ENCODE peak calls at places on chromosomes 13 and 19, in nine cellular contexts. J is NCI-H2029, G is body of pancreas, C is colonic mucosa, H is cardiac fibroblast, L is NCI-H2227 treated with DMSO at 0.1 percent for 48 hours, B is choroid plexus epithelial cell, D is HEK293T, M is SJCRH30. T is an unnamed sample.

GRCh38 chr13:111336666-111337065 is 16.2 kb downstream of the TEX29 start:
- DNase-seq in G (no peak), C (no peak), L (no peak), D (no peak), M (no peak), H (peak), J (no peak), B (peak), T (peak)

GRCh38 chr13:50893211-50893852 is 16.3 kb upstream of the RNASEH2B start:
- DNase-seq in L (no peak), H (peak), J (no peak), B (peak), D (no peak), M (no peak), G (no peak), C (no peak), T (peak)

GRCh38 chr19:46351241-46352041 is 4.6 kb downstream of the PPP5C start:
- DNase-seq in G (peak), C (peak), L (no peak), M (peak), D (no peak), H (peak), J (peak), B (peak), T (peak)

GRCh38 chr13:30739646-30740642 is 4.6 kb downstream of the ALOX5AP start:
- DNase-seq in D (no peak), B (peak), M (no peak), C (no peak), H (peak), L (no peak), J (no peak), G (no peak), T (peak)

GRCh38 chr19:35738021-35738886 is 4.0 kb downstream of the IGFLR1 start:
- DNase-seq in M (no peak), C (no peak), H (no peak), D (no peak), L (no peak), B (no peak), G (no peak), J (no peak), T (no peak)

GRCh38 chr13:45015300-45015699 is 26.0 kb downstream of the GPALPP1 start:
- DNase-seq in L (no peak), J (no peak), D (no peak), M (no peak), H (peak), G (no peak), C (no peak), B (no peak), T (peak)

GRCh38 chr13:114130708-114131580 is 1.5 kb downstream of the RASA3 start:
- DNase-seq in G (peak), H (peak), L (no peak), M (peak), C (peak), D (no peak), B (peak), J (peak), T (peak)

GRCh38 chr13:40668335-40668734 is 1.9 kb upstream of the FOXO1 start:
- DNase-seq in J (no peak), G (no peak), B (no peak), L (no peak), C (peak), H (peak), M (peak), D (peak), T (peak)

GRCh38 chr19:39951065-39951650 is 16.7 kb upstream of the FCGBP start:
- DNase-seq in G (no peak), D (no peak), H (no peak), C (no peak), L (no peak), B (no peak), J (no peak), M (no peak), T (no peak)

GRCh38 chr13:82654851-82655517 is 1227.3 kb downstream of the SLITRK1 start:
- DNase-seq in H (peak), G (peak), L (no peak), J (no peak), C (peak), B (peak), M (no peak), D (no peak), T (peak)

GRCh38 chr13:112842343-112842856 is 126.6 kb upstream of the MCF2L start:
- DNase-seq in L (no peak), C (no peak), B (peak), G (peak), D (no peak), H (peak), M (no peak), J (no peak), T (no peak)

GRCh38 chr13:21043898-21044297 is 17.5 kb downstream of the LATS2 start:
- DNase-seq in L (no peak), C (no peak), G (no peak), H (peak), J (no peak), M (no peak), D (peak), B (peak), T (peak)

GRCh38 chr13:107205318-107206112 is 637.6 kb upstream of the ARGLU1 start:
- DNase-seq in J (peak), B (peak), H (peak), G (peak), M (peak), L (peak), D (peak), C (peak), T (peak)

GRCh38 chr19:33823341-33823740 is 26.7 kb downstream of the KCTD15 start:
- DNase-seq in C (no peak), G (no peak), D (no peak), H (no peak), J (no peak), M (no peak), L (no peak), B (no peak), T (no peak)

GRCh38 chr13:27006519-27007161 is 165.0 kb downstream of the USP12 start:
- DNase-seq in H (peak), D (peak), G (peak), B (peak), C (peak), M (peak), L (peak), J (peak), T (peak)

GRCh38 chr13:110126391-110126961 is 180.5 kb downstream of the COL4A1 start:
- DNase-seq in B (peak), L (no peak), G (no peak), D (no peak), C (no peak), J (peak), H (peak), M (peak), T (peak)

GRCh38 chr19:32041681-32042292 is 303.6 kb upstream of the ZNF507 start:
- DNase-seq in G (peak), C (peak), L (no peak), M (peak), B (peak), D (peak), J (no peak), H (peak), T (peak)

GRCh38 chr13:50732712-50733111 is 110.8 kb downstream of the DLEU7 start:
- DNase-seq in G (no peak), B (peak), D (no peak), M (no peak), C (no peak), H (peak), L (no peak), J (no peak), T (peak)

GRCh38 chr13:112435973-112436372 is 59.8 kb downstream of the SPACA7 start:
- DNase-seq in D (no peak), J (no peak), C (no peak), B (no peak), G (no peak), L (no peak), M (no peak), H (no peak), T (no peak)

GRCh38 chr13:80562423-80562822 is 221.5 kb upstream of the SPRY2 start:
- DNase-seq in D (no peak), C (no peak), B (no peak), H (no peak), J (no peak), L (no peak), G (no peak), M (peak), T (no peak)

GRCh38 chr13:110199046-110199831 is 107.7 kb downstream of the COL4A1 start:
- DNase-seq in L (no peak), M (no peak), D (no peak), H (no peak), J (no peak), C (no peak), B (no peak), G (no peak), T (no peak)

GRCh38 chr19:58170860-58171259 is 12.0 kb upstream of the ZNF274 start:
- DNase-seq in L (no peak), C (no peak), D (no peak), B (peak), G (no peak), M (no peak), H (peak), J (no peak), T (peak)

GRCh38 chr13:38685974-38686571 is 804 bp upstream of the FREM2 start:
- DNase-seq in D (peak), G (no peak), M (peak), J (no peak), B (peak), C (peak), H (peak), L (peak), T (peak)

GRCh38 chr19:50975766-50976165 is 6.4 kb upstream of the KLK6 start:
- DNase-seq in D (no peak), G (no peak), L (no peak), B (no peak), C (peak), M (no peak), H (no peak), J (no peak), T (no peak)

GRCh38 chr13:109412232-109412935 is 374.0 kb downstream of the IRS2 start:
- DNase-seq in G (peak), B (peak), M (no peak), D (peak), J (peak), H (peak), L (no peak), C (peak), T (peak)

GRCh38 chr13:93364166-93364565 is 137.6 kb downstream of the GPC6 start:
- DNase-seq in L (no peak), M (no peak), B (peak), D (no peak), C (no peak), G (no peak), J (no peak), H (peak), T (peak)

GRCh38 chr19:44738603-44739585 is 9.6 kb upstream of the BCL3 start:
- DNase-seq in C (peak), D (no peak), J (no peak), B (no peak), H (no peak), M (no peak), L (no peak), G (peak), T (peak)

GRCh38 chr13:100646030-100646673 is 28.4 kb downstream of the TMTC4 start:
- DNase-seq in M (no peak), L (no peak), B (peak), D (peak), H (peak), C (no peak), G (peak), J (no peak), T (peak)

GRCh38 chr19:33997690-33998089 is 174.6 kb upstream of the LSM14A start:
- DNase-seq in B (peak), D (no peak), G (no peak), C (no peak), L (no peak), M (no peak), H (peak), J (no peak), T (peak)

GRCh38 chr13:31681133-31681532 is 58.2 kb upstream of the RXFP2 start:
- DNase-seq in L (no peak), D (no peak), C (no peak), M (no peak), B (no peak), G (no peak), J (no peak), H (no peak), T (no peak)

GRCh38 chr19:31553112-31553843 is 204.0 kb upstream of the TSHZ3 start:
- DNase-seq in G (no peak), D (no peak), B (no peak), M (peak), C (no peak), L (no peak), H (peak), J (no peak), T (peak)

GRCh38 chr19:34353546-34353945 is 11.4 kb upstream of the GPI start:
- DNase-seq in M (no peak), H (no peak), L (no peak), B (no peak), J (no peak), G (no peak), C (no peak), D (no peak), T (no peak)

T was measured in GM23248.